ENCODE peak calls at places on chromosomes 12 and 14, in four cellular contexts. K is cardiac muscle cell, P is tibial nerve, S is neural progenitor cell. X is an unnamed sample.

GRCh38 chr14:96629558-96630222 is 127.5 kb downstream of the PAPOLA start:
- DNase-seq in P (no peak), S (no peak), K (no peak), X (no peak)

GRCh38 chr12:42735869-42736361 is 146.4 kb upstream of the PRICKLE1 start:
- DNase-seq in P (no peak), S (peak; percentile 30), K (no peak), X (peak; percentile 79)

GRCh38 chr12:107845226-107845979 is 70.9 kb downstream of the ASCL4 start:
- DNase-seq in S (peak; percentile 23), K (no peak), P (no peak), X (no peak)

GRCh38 chr14:36067428-36068187 is 108.9 kb downstream of the PTCSC3 start:
- DNase-seq in S (no peak), P (no peak), K (no peak), X (no peak)

GRCh38 chr14:24110060-24110459 is 4.5 kb upstream of the DCAF11 start:
- DNase-seq in P (no peak), K (no peak), S (no peak), X (no peak)

GRCh38 chr14:55915464-55915863 is 202.7 kb upstream of the PELI2 start:
- DNase-seq in S (no peak), P (peak; percentile 14), K (peak; percentile 80), X (no peak)

GRCh38 chr12:45939759-45940158 is 50.6 kb downstream of the SCAF11 start:
- DNase-seq in S (no peak), K (no peak), P (no peak), X (no peak)

GRCh38 chr14:64879635-64880381 is at the start of gene SPTB:
- DNase-seq in S (peak; percentile 73), K (no peak), P (no peak), X (peak; percentile 55)

GRCh38 chr14:58488550-58488949 is 61.0 kb downstream of the KIAA0586 start:
- DNase-seq in P (no peak), S (no peak), K (peak; percentile 36), X (no peak)

GRCh38 chr12:12901158-12901791 is 9.9 kb downstream of the GPRC5A start:
- DNase-seq in P (peak; percentile 64), K (peak; percentile 91), S (peak; percentile 24), X (no peak)

GRCh38 chr14:93943052-93943451 is 15.9 kb downstream of the FAM181A start:
- DNase-seq in P (no peak), K (no peak), S (no peak), X (no peak)

GRCh38 chr12:95037906-95038305 is 34.4 kb upstream of the NDUFA12 start:
- DNase-seq in P (no peak), K (no peak), S (no peak), X (no peak)

GRCh38 chr12:120238839-120239445 is 26.6 kb downstream of the PXN start:
- DNase-seq in S (no peak), K (no peak), P (no peak), X (no peak)

GRCh38 chr14:26377150-26377549 is 220.7 kb downstream of the NOVA1 start:
- DNase-seq in K (no peak), P (no peak), S (no peak), X (no peak)

GRCh38 chr12:109706747-109707469 is 6.7 kb upstream of the FAM222A start:
- DNase-seq in S (peak; percentile 76), K (no peak), P (no peak), X (peak; percentile 90)

GRCh38 chr12:47935196-47935595 is 28.2 kb upstream of the TMEM106C start:
- DNase-seq in K (peak; percentile 91), S (no peak), P (peak; percentile 37), X (peak; percentile 63)

GRCh38 chr12:94795053-94795452 is 144.7 kb upstream of the TMCC3 start:
- DNase-seq in S (no peak), P (no peak), K (no peak), X (no peak)

GRCh38 chr12:100372846-100373245 is 16.0 kb downstream of the SLC17A8 start:
- DNase-seq in K (no peak), P (no peak), S (peak; percentile 75), X (no peak)

GRCh38 chr12:81070846-81071245 is 7.0 kb upstream of the ACSS3 start:
- DNase-seq in S (no peak), P (no peak), K (no peak), X (no peak)

GRCh38 chr14:23085458-23085857 is 9.5 kb downstream of the ACIN1 start:
- DNase-seq in K (peak; percentile 32), S (no peak), P (no peak), X (no peak)

GRCh38 chr12:67911293-67911637 is 78.0 kb upstream of the IFNG-AS1 start:
- DNase-seq in P (no peak), S (no peak), K (peak; percentile 48), X (no peak)

GRCh38 chr12:53034459-53034858 is 15.4 kb upstream of the TNS2 start:
- DNase-seq in S (no peak), P (no peak), K (no peak), X (no peak)

GRCh38 chr14:35760143-35760542 is 49.0 kb downstream of the RALGAPA1 start:
- DNase-seq in P (no peak), K (no peak), S (no peak), X (no peak)

GRCh38 chr12:50981319-50982239 is 29.2 kb downstream of the HIGD1C start:
- DNase-seq in P (no peak), K (no peak), S (no peak), X (no peak)

GRCh38 chr14:69335421-69335820 is 62.7 kb downstream of the ERH start:
- DNase-seq in S (no peak), K (no peak), P (no peak), X (no peak)

GRCh38 chr14:64227856-64228255 is 66.3 kb downstream of the ESR2 start:
- DNase-seq in P (no peak), S (no peak), K (no peak), X (no peak)

GRCh38 chr14:53236708-53237107 is 83.6 kb upstream of the DDHD1 start:
- DNase-seq in S (no peak), K (no peak), P (no peak), X (no peak)

GRCh38 chr14:62015945-62016344 is 253.7 kb downstream of the SNAPC1 start:
- DNase-seq in K (peak; percentile 2), P (peak; percentile 20), S (no peak), X (no peak)

GRCh38 chr12:14868916-14869315 is 16.7 kb downstream of the MGP start:
- DNase-seq in S (no peak), P (no peak), K (peak; percentile 42), X (no peak)

GRCh38 chr12:104055686-104056388 is 5.8 kb upstream of the GLT8D2 start:
- DNase-seq in P (no peak), K (peak; percentile 83), S (no peak), X (peak; percentile 91)

GRCh38 chr14:61618448-61618847 is 76.9 kb upstream of the HIF1A start:
- DNase-seq in S (no peak), K (peak; percentile 35), P (no peak), X (no peak)

GRCh38 chr14:68806526-68807147 is 13.8 kb upstream of the ZFP36L1 start:
- DNase-seq in S (no peak), K (no peak), P (no peak), X (no peak)

GRCh38 chr14:101705733-101706508 is 55.6 kb upstream of the PPP2R5C start:
- DNase-seq in P (peak; percentile 28), K (peak; percentile 76), S (peak; percentile 66), X (no peak)

GRCh38 chr12:13102481-13103195 is 829 bp downstream of the GSG1 start:
- DNase-seq in S (no peak), K (peak; percentile 63), P (no peak), X (no peak)

GRCh38 chr14:105197274-105197673 is 16.2 kb upstream of the NUDT14 start:
- DNase-seq in S (peak; percentile 73), K (peak; percentile 67), P (peak; percentile 24), X (no peak)

GRCh38 chr14:105195051-105195450 is 13.9 kb upstream of the NUDT14 start:
- DNase-seq in K (no peak), S (no peak), P (no peak), X (no peak)

GRCh38 chr14:105195533-105196227 is 14.6 kb upstream of the NUDT14 start:
- DNase-seq in K (peak; percentile 20), P (no peak), S (peak; percentile 56), X (no peak)

GRCh38 chr14:105198588-105198987 is 17.5 kb upstream of the NUDT14 start:
- DNase-seq in K (no peak), P (no peak), S (no peak), X (no peak)

GRCh38 chr14:105196228-105196960 is 15.3 kb upstream of the NUDT14 start:
- DNase-seq in P (no peak), S (peak; percentile 96), K (no peak), X (no peak)
- H3K4me1 ChIP-seq in P (peaks cover 31% of the 10 kb centered on the region), S (peaks cover 23% of the 10 kb centered on the region), K (peaks cover 14% of the 10 kb centered on the region), X (peaks cover under 1% of the 10 kb centered on the region)

DNA sequence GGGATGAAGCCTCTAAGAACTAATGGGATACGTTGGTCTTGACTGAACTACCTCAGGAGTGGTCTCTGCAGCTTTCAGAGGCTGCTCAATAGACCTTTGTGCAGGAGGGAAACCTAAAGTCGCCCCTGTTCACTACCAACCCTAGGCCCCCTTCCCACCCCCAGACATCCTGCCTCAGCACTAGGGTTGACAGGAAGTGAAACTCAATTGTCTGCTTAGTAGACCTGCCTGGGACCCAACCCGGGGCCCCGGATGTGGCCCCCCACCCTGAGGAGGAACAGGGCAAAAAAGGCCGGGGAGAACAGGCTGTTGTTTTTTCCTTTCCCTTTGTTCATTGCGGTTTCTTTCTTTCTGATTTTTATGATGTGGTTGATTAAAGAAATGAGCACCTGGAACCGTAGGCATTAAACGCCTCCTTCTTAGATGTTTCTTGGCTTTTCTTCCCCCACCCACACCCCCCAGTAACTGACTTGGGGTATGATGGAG is 1.6 kb upstream of the DGKA start:
- DNase-seq in S (no peak), P (no peak), K (no peak), X (no peak)
- H3K36me3 ChIP-seq in S (peaks cover 6% of the 10 kb centered on the region), P (no peaks in the 10 kb centered on the region), K (no peaks in the 10 kb centered on the region), X (no peaks in the 10 kb centered on the region)

GRCh38 chr12:4030938-4031702 is 157.9 kb upstream of the PARP11 start:
- DNase-seq in S (peak; percentile 98), K (peak; percentile 98), P (peak; percentile 77), X (no peak)

GRCh38 chr12:4027412-4027811 is 154.2 kb upstream of the PARP11 start:
- DNase-seq in K (no peak), S (no peak), P (no peak), X (no peak)

GRCh38 chr12:4034926-4035325 is 161.7 kb upstream of the PARP11 start:
- DNase-seq in S (no peak), K (no peak), P (no peak), X (no peak)

GRCh38 chr12:4032906-4033628 is 159.9 kb upstream of the PARP11 start:
- DNase-seq in S (no peak), K (no peak), P (no peak), X (no peak)

GRCh38 chr12:4031703-4032291 is 158.6 kb upstream of the PARP11 start:
- DNase-seq in S (no peak), K (peak; percentile 49), P (peak; percentile 25), X (no peak)
- TF ChIP-seq CTCF in S (peak; percentile 25), K (no peak), P (no peak), X (no peak)

DNA sequence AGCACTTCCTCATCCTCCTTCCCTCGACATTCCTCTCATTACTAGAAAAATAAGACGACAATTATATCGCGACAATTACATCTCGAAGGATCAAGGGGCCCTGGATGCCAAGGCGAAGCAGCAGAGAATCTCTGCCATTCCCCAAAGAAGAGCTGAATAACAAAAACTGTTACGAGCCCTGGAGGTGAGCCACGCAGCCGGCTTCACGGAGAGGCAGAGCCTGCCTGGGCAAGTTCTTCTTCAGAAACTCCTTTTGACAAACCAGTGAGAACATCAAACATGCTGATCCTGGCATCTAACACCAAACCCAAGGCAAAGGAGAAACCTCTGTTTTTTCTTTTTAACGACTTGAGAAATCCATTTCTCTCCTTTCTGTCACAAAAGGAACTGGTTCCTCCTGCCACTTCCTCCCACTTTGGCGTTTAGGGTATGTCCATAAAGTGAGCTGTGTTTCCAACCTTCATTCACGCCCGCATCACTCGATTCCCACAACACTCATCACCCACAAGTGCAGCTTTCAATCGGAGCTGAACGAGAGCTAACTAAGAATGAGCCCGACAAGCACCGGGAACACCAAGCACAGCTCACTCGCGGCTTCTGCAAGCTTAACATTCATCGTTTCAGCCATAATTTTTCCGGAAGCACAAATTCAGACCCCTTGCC is 21.5 kb downstream of the CCDC88C start:
- DNase-seq in P (no peak), K (no peak), S (no peak), X (no peak)
- H3K4me1 ChIP-seq in P (peaks cover 26% of the 10 kb centered on the region), K (no peaks in the 10 kb centered on the region), S (peaks cover 60% of the 10 kb centered on the region), X (no peaks in the 10 kb centered on the region)